ENCODE peak calls at places on chromosomes 16 and 17, in nine cellular contexts. One of them, this sample, is unnamed. For H3K4me1, the result is how much of the 10 kb centered on the place peaks cover.

GRCh38 chr17:44733753-44734152 is 25.0 kb upstream of the ADAM11 start:
- DNase-seq in thoracic aorta: no peak
- DNase-seq in hepatocyte: peak
- DNase-seq in ascending aorta: no peak
- DNase-seq in H9: peak
- DNase-seq in heart left ventricle: peak
- DNase-seq in naive thymus-derived CD4-positive, alpha-beta T cell: no peak
- DNase-seq in tibial nerve: no peak
- DNase-seq in upper lobe of right lung: no peak
- DNase-seq in this sample: no peak

GRCh38 chr16:89700649-89701424 is 668 bp downstream of the SPATA2L start:
- DNase-seq in thoracic aorta: no peak
- DNase-seq in hepatocyte: peak
- DNase-seq in ascending aorta: no peak
- DNase-seq in H9: peak
- DNase-seq in heart left ventricle: peak
- DNase-seq in naive thymus-derived CD4-positive, alpha-beta T cell: peak
- DNase-seq in tibial nerve: no peak
- DNase-seq in upper lobe of right lung: peak
- DNase-seq in this sample: peak

GRCh38 chr16:12166271-12166670 is 189.7 kb downstream of the SNX29 start:
- DNase-seq in thoracic aorta: no peak
- DNase-seq in hepatocyte: no peak
- DNase-seq in ascending aorta: no peak
- DNase-seq in H9: no peak
- DNase-seq in heart left ventricle: no peak
- DNase-seq in naive thymus-derived CD4-positive, alpha-beta T cell: no peak
- DNase-seq in tibial nerve: no peak
- DNase-seq in upper lobe of right lung: no peak
- DNase-seq in this sample: no peak

GRCh38 chr17:50542795-50543774 is 3.9 kb upstream of the SPATA20 start:
- DNase-seq in thoracic aorta: no peak
- DNase-seq in hepatocyte: peak
- DNase-seq in ascending aorta: no peak
- DNase-seq in H9: no peak
- DNase-seq in heart left ventricle: no peak
- DNase-seq in naive thymus-derived CD4-positive, alpha-beta T cell: no peak
- DNase-seq in tibial nerve: no peak
- DNase-seq in upper lobe of right lung: peak
- DNase-seq in this sample: peak

GRCh38 chr17:40671282-40671681 is 6.3 kb upstream of the KRT222 start:
- DNase-seq in thoracic aorta: no peak
- DNase-seq in hepatocyte: no peak
- DNase-seq in ascending aorta: no peak
- DNase-seq in H9: no peak
- DNase-seq in heart left ventricle: no peak
- DNase-seq in naive thymus-derived CD4-positive, alpha-beta T cell: no peak
- DNase-seq in tibial nerve: no peak
- DNase-seq in upper lobe of right lung: no peak
- DNase-seq in this sample: no peak

GRCh38 chr17:8275421-8276290 is 12.8 kb upstream of the RANGRF start:
- DNase-seq in thoracic aorta: no peak
- DNase-seq in hepatocyte: no peak
- DNase-seq in ascending aorta: no peak
- DNase-seq in H9: no peak
- DNase-seq in heart left ventricle: no peak
- DNase-seq in naive thymus-derived CD4-positive, alpha-beta T cell: no peak
- DNase-seq in tibial nerve: no peak
- DNase-seq in upper lobe of right lung: no peak
- DNase-seq in this sample: no peak

GRCh38 chr17:68302066-68302564 is 10.8 kb downstream of the ARSG start:
- DNase-seq in thoracic aorta: no peak
- DNase-seq in hepatocyte: no peak
- DNase-seq in ascending aorta: no peak
- DNase-seq in H9: no peak
- DNase-seq in heart left ventricle: no peak
- DNase-seq in naive thymus-derived CD4-positive, alpha-beta T cell: no peak
- DNase-seq in tibial nerve: peak
- DNase-seq in upper lobe of right lung: no peak
- DNase-seq in this sample: no peak

GRCh38 chr16:3035289-3035971 is 1.3 kb downstream of the BICDL2 start:
- DNase-seq in thoracic aorta: no peak
- DNase-seq in hepatocyte: no peak
- DNase-seq in ascending aorta: no peak
- DNase-seq in H9: no peak
- DNase-seq in heart left ventricle: no peak
- DNase-seq in naive thymus-derived CD4-positive, alpha-beta T cell: no peak
- DNase-seq in tibial nerve: no peak
- DNase-seq in upper lobe of right lung: no peak
- DNase-seq in this sample: no peak

GRCh38 chr17:60173304-60173807 is 23.6 kb downstream of the CA4 start:
- DNase-seq in thoracic aorta: no peak
- DNase-seq in hepatocyte: no peak
- DNase-seq in ascending aorta: no peak
- DNase-seq in H9: no peak
- DNase-seq in heart left ventricle: no peak
- DNase-seq in naive thymus-derived CD4-positive, alpha-beta T cell: no peak
- DNase-seq in tibial nerve: no peak
- DNase-seq in upper lobe of right lung: no peak
- DNase-seq in this sample: no peak

GRCh38 chr17:64572682-64573154 is 65.9 kb downstream of the CEP95 start:
- DNase-seq in thoracic aorta: no peak
- DNase-seq in hepatocyte: no peak
- DNase-seq in ascending aorta: no peak
- DNase-seq in H9: no peak
- DNase-seq in heart left ventricle: no peak
- DNase-seq in naive thymus-derived CD4-positive, alpha-beta T cell: no peak
- DNase-seq in tibial nerve: no peak
- DNase-seq in upper lobe of right lung: no peak
- DNase-seq in this sample: no peak

GRCh38 chr16:3879887-3880564 is 487 bp downstream of the CREBBP start:
- DNase-seq in thoracic aorta: no peak
- DNase-seq in hepatocyte: peak
- DNase-seq in ascending aorta: peak
- DNase-seq in H9: peak
- DNase-seq in heart left ventricle: peak
- DNase-seq in naive thymus-derived CD4-positive, alpha-beta T cell: peak
- DNase-seq in tibial nerve: peak
- DNase-seq in upper lobe of right lung: peak
- DNase-seq in this sample: peak

GRCh38 chr16:55949518-55949917 is 74.3 kb upstream of the CES5A start:
- DNase-seq in thoracic aorta: no peak
- DNase-seq in hepatocyte: no peak
- DNase-seq in ascending aorta: no peak
- DNase-seq in H9: no peak
- DNase-seq in heart left ventricle: no peak
- DNase-seq in naive thymus-derived CD4-positive, alpha-beta T cell: no peak
- DNase-seq in tibial nerve: no peak
- DNase-seq in upper lobe of right lung: no peak
- DNase-seq in this sample: no peak

GRCh38 chr17:28907709-28908475 is 5.0 kb upstream of the DHRS13 start:
- DNase-seq in thoracic aorta: no peak
- DNase-seq in hepatocyte: no peak
- DNase-seq in ascending aorta: no peak
- DNase-seq in H9: no peak
- DNase-seq in heart left ventricle: no peak
- DNase-seq in naive thymus-derived CD4-positive, alpha-beta T cell: no peak
- DNase-seq in tibial nerve: no peak
- DNase-seq in upper lobe of right lung: no peak
- DNase-seq in this sample: no peak

GRCh38 chr17:12230411-12230810 is 209.7 kb downstream of the MAP2K4 start:
- DNase-seq in thoracic aorta: no peak
- DNase-seq in hepatocyte: no peak
- DNase-seq in ascending aorta: no peak
- DNase-seq in H9: no peak
- DNase-seq in heart left ventricle: no peak
- DNase-seq in naive thymus-derived CD4-positive, alpha-beta T cell: no peak
- DNase-seq in tibial nerve: no peak
- DNase-seq in upper lobe of right lung: no peak
- DNase-seq in this sample: no peak
- H3K27ac ChIP-seq in thoracic aorta: peak
- H3K27ac ChIP-seq in hepatocyte: no peak
- H3K27ac ChIP-seq in ascending aorta: peak
- H3K27ac ChIP-seq in H9: no peak
- H3K27ac ChIP-seq in heart left ventricle: no peak
- H3K27ac ChIP-seq in naive thymus-derived CD4-positive, alpha-beta T cell: no peak
- H3K27ac ChIP-seq in tibial nerve: no peak
- H3K27ac ChIP-seq in upper lobe of right lung: no peak
- H3K27ac ChIP-seq in this sample: no peak

DNA sequence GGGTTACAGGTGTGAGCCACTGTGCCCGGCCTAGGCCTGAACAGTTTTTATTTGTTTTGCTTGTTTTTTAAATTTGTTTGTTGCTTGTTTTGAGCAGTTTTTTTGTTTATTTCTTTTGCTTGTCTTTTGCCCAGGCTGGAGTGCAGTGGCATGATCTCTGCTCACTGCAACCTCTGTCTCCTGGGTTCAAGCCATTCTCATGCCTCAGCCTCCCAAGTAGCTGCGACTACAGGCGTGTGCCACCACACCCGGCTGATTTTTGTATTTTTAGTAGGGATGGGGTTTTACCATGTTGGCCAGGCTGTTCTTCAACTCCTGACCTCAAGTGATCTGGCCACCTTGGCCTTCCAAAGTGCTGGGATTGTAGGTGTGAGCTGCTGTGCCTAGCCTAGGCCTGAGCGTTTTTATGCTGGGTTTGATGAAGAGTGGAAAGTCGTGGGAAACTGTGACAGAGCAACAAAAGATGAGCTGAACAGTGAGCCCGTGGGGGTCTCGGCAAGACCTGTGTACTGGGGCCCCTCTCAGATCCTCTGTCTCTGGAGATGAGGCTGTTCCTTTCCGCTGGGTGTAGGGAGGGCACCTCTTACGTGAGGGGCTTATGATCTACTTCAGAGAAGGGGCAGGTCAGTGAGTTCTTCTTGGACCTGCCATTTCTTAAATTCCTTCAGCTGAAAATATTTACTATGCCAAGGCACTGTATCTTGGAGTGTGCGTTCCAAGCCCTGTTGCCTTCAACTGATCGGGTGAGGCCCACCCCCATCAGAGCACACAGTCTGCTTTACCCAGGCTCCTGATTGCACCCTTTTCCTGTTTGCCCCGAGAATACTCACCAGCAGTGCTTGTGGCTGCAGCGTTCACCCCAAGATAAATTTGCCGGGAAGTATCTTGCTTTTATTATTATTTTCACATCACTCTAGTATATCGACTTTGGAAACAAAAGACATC is 322.1 kb downstream of the SEC14L1 start:
- DNase-seq in thoracic aorta: no peak
- DNase-seq in hepatocyte: no peak
- DNase-seq in ascending aorta: no peak
- DNase-seq in H9: no peak
- DNase-seq in heart left ventricle: no peak
- DNase-seq in naive thymus-derived CD4-positive, alpha-beta T cell: no peak
- DNase-seq in tibial nerve: no peak
- DNase-seq in upper lobe of right lung: no peak
- DNase-seq in this sample: no peak
- H3K4me1 ChIP-seq in thoracic aorta: under half
- H3K4me1 ChIP-seq in hepatocyte: half or more
- H3K4me1 ChIP-seq in ascending aorta: under half
- H3K4me1 ChIP-seq in H9: under half
- H3K4me1 ChIP-seq in heart left ventricle: under half
- H3K4me1 ChIP-seq in naive thymus-derived CD4-positive, alpha-beta T cell: half or more
- H3K4me1 ChIP-seq in tibial nerve: half or more
- H3K4me1 ChIP-seq in upper lobe of right lung: half or more
- H3K4me1 ChIP-seq in this sample: half or more

DNA sequence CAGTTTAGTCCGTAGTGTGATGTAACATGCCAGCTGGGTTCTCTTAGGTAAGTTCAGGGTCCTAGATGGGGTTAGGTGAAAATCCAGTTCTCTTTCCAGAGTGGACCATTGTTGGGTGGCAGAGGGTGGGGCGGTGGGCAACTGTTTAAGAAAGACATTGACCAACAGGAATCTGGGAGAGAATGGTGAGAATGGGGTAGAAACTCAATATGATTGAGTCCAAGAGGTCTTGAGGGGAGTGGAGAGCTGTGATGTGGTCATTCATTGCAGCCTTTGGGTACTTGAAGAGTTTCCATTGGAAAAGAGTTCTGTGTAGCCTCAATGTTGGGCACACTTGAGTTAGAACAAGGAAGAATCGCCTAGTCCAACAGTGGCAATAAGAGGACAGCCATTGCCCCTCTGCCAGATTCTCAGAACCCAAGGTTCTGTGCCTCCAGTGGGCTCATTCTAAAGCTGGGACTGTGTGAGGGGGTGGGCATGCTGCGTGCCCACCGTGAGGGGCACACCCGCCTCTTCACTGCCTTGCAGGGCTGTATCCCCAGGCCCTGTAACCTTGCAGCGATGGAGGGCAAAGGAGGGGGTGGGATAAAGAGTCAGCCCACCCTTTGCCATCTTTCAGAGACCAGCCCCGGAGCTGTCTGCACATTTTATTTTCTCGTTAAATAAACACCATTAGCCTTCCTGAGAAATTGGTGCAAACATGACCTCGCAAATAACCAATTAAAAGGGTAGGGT is 208.1 kb downstream of the CCDC182 start:
- DNase-seq in thoracic aorta: no peak
- DNase-seq in hepatocyte: no peak
- DNase-seq in ascending aorta: no peak
- DNase-seq in H9: no peak
- DNase-seq in heart left ventricle: no peak
- DNase-seq in naive thymus-derived CD4-positive, alpha-beta T cell: no peak
- DNase-seq in tibial nerve: no peak
- DNase-seq in upper lobe of right lung: no peak
- DNase-seq in this sample: no peak
- H3K27ac ChIP-seq in thoracic aorta: no peak
- H3K27ac ChIP-seq in hepatocyte: peak
- H3K27ac ChIP-seq in ascending aorta: no peak
- H3K27ac ChIP-seq in H9: no peak
- H3K27ac ChIP-seq in heart left ventricle: no peak
- H3K27ac ChIP-seq in naive thymus-derived CD4-positive, alpha-beta T cell: no peak
- H3K27ac ChIP-seq in tibial nerve: peak
- H3K27ac ChIP-seq in upper lobe of right lung: no peak
- H3K27ac ChIP-seq in this sample: no peak

DNA sequence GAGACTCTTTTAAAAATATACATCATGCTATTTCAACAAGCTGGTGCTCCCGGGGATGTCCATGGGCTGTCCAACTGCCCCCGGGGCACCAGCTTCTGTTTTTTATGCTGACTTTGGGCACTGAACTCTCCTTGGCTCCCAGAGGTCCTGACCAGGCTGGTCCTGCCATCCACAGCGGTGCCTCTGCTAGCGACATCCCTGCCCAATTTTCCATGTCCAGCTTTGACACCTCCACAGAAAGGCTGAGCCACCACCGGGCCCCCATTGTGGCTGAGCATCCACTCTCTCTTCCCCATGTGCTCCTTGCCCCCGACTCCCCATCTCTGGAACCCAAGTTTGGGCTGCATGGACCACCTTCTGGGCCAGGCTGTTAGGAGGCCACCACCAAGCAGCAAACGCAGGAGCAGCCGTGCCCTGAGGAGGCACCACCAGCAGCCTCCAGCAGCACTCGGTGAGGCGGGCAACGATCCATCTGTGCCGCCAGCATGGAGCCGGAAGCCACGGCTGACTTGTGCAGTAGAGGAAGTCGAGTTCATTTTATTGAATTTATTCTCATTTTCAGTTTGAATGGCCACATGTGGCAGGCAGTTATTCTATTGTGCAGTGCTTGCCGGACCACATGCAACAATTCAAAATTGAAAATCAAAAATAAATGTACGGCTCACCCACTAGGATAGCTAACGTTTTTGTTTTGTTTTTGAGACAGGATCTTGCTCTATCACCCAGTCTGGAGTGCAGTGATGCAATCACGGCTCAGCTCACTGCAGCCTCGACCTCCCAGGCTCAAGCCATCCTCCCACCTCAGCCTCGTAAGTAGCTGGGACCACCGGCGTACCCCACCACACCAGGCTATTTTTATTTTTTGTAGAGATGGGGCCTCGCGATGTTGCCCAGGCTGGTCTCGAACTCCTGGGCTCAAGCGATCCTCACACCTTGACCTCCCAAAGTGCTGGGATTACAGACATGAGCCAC is 2.8 kb upstream of the MEAK7 start:
- DNase-seq in thoracic aorta: no peak
- DNase-seq in hepatocyte: no peak
- DNase-seq in ascending aorta: no peak
- DNase-seq in H9: no peak
- DNase-seq in heart left ventricle: peak
- DNase-seq in naive thymus-derived CD4-positive, alpha-beta T cell: no peak
- DNase-seq in tibial nerve: no peak
- DNase-seq in upper lobe of right lung: peak
- DNase-seq in this sample: no peak
- H3K4me1 ChIP-seq in thoracic aorta: under half
- H3K4me1 ChIP-seq in hepatocyte: under half
- H3K4me1 ChIP-seq in ascending aorta: under half
- H3K4me1 ChIP-seq in H9: under half
- H3K4me1 ChIP-seq in heart left ventricle: under half
- H3K4me1 ChIP-seq in naive thymus-derived CD4-positive, alpha-beta T cell: under half
- H3K4me1 ChIP-seq in tibial nerve: under half
- H3K4me1 ChIP-seq in upper lobe of right lung: under half
- H3K4me1 ChIP-seq in this sample: under half

This sample was measured in stomach.